ENCODE peak calls at places on chromosome 21, in eight cellular contexts. I is lower lobe of right lung, X is psoas muscle, A is adrenal gland, C is pancreas, P is uterus, S is IMR-90, W is Caco-2. Z is an unnamed sample.

GRCh38 chr21:25626752-25627151 is 12.3 kb upstream of the JAM2 start:
- DNase-seq in I (no peak), X (peak; percentile 20), A (peak; percentile 42), C (no peak), P (no peak), S (no peak), W (no peak), Z (no peak)

GRCh38 chr21:14687277-14687642 is 141.1 kb upstream of the SAMSN1 start:
- DNase-seq in I (no peak), X (no peak), A (no peak), C (no peak), P (no peak), S (no peak), W (no peak), Z (no peak)

GRCh38 chr21:23664193-23664694 is 1943.0 kb downstream of the MRPL39 start:
- DNase-seq in I (no peak), X (no peak), A (no peak), C (no peak), P (no peak), S (no peak), W (no peak), Z (no peak)

GRCh38 chr21:35460441-35460840 is 411.3 kb upstream of the RUNX1 start:
- DNase-seq in I (no peak), X (no peak), A (no peak), C (no peak), P (no peak), S (no peak), W (no peak), Z (no peak)

GRCh38 chr21:26280715-26281310 is 110.2 kb upstream of the APP start:
- DNase-seq in I (no peak), X (no peak), A (no peak), C (no peak), P (no peak), S (no peak), W (no peak), Z (no peak)

GRCh38 chr21:35611752-35612151 is 448.6 kb downstream of the SETD4 start:
- DNase-seq in I (no peak), X (no peak), A (no peak), C (no peak), P (no peak), S (peak; percentile 54), W (no peak), Z (no peak)

GRCh38 chr21:28834335-28835238 is 158.1 kb downstream of the LTN1 start:
- DNase-seq in I (no peak), X (no peak), A (no peak), C (no peak), P (no peak), S (no peak), W (no peak), Z (no peak)

GRCh38 chr21:34204021-34204420 is 130.6 kb downstream of the MRPS6 start:
- DNase-seq in I (no peak), X (no peak), A (no peak), C (no peak), P (no peak), S (no peak), W (no peak), Z (no peak)

GRCh38 chr21:38985423-38986378 is 180.0 kb downstream of the ETS2 start:
- DNase-seq in I (peak; percentile 67), X (peak; percentile 67), A (peak; percentile 51), C (no peak), P (peak; percentile 74), S (peak; percentile 93), W (no peak), Z (peak; percentile 79)

GRCh38 chr21:21063828-21064227 is 65.6 kb downstream of the NCAM2 start:
- DNase-seq in I (no peak), X (no peak), A (no peak), C (no peak), P (no peak), S (no peak), W (no peak), Z (no peak)

GRCh38 chr21:33478858-33479678 is 706 bp downstream of the TMEM50B start:
- DNase-seq in I (peak; percentile 69), X (peak; percentile 29), A (peak; percentile 48), C (peak; percentile 46), P (peak; percentile 20), S (peak; percentile 17), W (peak; percentile 61), Z (peak; percentile 70)

GRCh38 chr21:34579411-34579810 is 35.5 kb downstream of the RCAN1 start:
- DNase-seq in I (no peak), X (no peak), A (no peak), C (no peak), P (no peak), S (peak; percentile 86), W (no peak), Z (no peak)

GRCh38 chr21:35222541-35222941 is 173.4 kb upstream of the RUNX1 start:
- DNase-seq in I (no peak), X (no peak), A (peak; percentile 26), C (no peak), P (no peak), S (no peak), W (no peak), Z (no peak)

GRCh38 chr21:39057121-39057520 is 126.1 kb downstream of the PSMG1 start:
- DNase-seq in I (no peak), X (no peak), A (no peak), C (no peak), P (no peak), S (no peak), W (no peak), Z (no peak)

GRCh38 chr21:38303300-38303699 is 46.5 kb downstream of the KCNJ15 start:
- DNase-seq in I (no peak), X (peak; percentile 61), A (peak; percentile 87), C (no peak), P (peak; percentile 35), S (peak; percentile 88), W (no peak), Z (no peak)

GRCh38 chr21:36135391-36136094 is 664 bp downstream of the CBR3 start:
- DNase-seq in I (peak; percentile 71), X (peak; percentile 78), A (peak; percentile 49), C (no peak), P (peak; percentile 72), S (peak; percentile 83), W (peak; percentile 29), Z (peak; percentile 75)

GRCh38 chr21:41868062-41868710 is 11.0 kb downstream of the PRDM15 start:
- DNase-seq in I (no peak), X (no peak), A (no peak), C (no peak), P (no peak), S (peak; percentile 12), W (no peak), Z (no peak)

GRCh38 chr21:44817914-44818635 is at the start of gene SUMO3:
- DNase-seq in I (peak; percentile 87), X (peak; percentile 86), A (peak; percentile 72), C (peak; percentile 88), P (peak; percentile 88), S (peak; percentile 76), W (peak; percentile 91), Z (peak; percentile 92)
- H3K4me1 ChIP-seq in I (peaks cover 38% of the 10 kb centered on the region), X (peaks cover 13% of the 10 kb centered on the region), A (peaks cover 14% of the 10 kb centered on the region), C (no peaks in the 10 kb centered on the region), P (peaks cover 9% of the 10 kb centered on the region), S (peaks cover 8% of the 10 kb centered on the region), W (peaks cover 15% of the 10 kb centered on the region), Z (peaks cover 13% of the 10 kb centered on the region)

DNA sequence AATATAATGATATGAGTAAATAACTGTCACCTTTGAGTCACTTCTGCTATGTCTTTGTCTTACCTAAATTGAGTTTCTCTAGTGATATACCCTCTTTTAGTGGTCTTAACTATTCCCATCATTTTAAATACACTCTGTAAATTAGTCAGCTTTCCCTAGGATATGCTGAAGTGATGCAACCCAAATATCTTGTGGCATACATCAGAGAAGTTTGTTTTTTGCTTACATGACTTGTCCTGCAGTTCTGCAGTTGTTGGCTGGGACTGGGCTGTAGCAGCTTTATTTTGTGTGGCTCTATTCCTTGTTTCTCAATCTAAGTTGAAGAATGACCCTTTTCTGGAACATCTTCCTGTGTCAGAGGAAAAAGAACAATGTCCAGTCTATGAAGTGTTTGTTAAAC is 76.4 kb downstream of the TTC3 start:
- DNase-seq in I (no peak), X (no peak), A (no peak), C (no peak), P (no peak), S (peak; percentile 91), W (no peak), Z (no peak)
- H3K36me3 ChIP-seq in I (peaks cover 70% of the 10 kb centered on the region), X (peaks cover 74% of the 10 kb centered on the region), A (no peaks in the 10 kb centered on the region), C (peaks cover 4% of the 10 kb centered on the region), P (no peaks in the 10 kb centered on the region), S (peaks cover 33% of the 10 kb centered on the region), W (peaks cover 3% of the 10 kb centered on the region), Z (peaks cover 76% of the 10 kb centered on the region)

DNA sequence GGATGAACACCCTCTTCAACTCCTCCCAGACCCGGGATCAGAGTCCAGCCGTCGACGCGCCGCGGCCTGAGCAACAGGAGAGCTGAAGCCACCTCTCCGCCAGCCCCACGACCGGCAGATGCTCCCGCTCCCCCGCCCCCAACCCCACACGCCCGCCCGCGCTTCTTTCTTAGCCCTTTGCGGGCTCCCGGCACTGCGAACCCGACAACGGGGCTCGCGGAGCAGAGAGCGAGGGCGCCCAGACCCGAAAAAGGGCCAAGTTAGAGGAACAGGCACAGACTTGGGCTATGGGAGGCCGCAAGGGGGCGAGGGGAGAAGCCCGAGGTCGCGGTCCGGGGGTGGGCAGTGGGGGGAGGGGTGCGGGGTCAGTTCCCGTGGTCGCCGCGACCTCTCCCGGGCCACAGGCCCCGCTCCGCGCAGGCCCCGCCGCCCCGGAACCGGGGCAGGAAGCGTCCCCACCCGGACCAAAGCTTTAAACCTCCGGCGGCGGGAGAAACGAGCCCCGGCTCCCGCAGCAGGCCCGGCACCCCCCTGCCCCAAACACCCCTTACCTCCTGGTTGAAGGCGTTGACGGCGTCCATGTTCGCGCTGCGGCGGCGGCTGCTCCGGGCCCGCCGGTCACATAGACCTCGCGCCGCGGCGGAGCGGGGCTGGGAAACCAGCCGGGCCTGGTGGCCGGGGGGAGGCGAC is 661 bp downstream of the SCAF4 start:
- DNase-seq in I (peak; percentile 69), X (peak; percentile 56), A (peak; percentile 69), C (peak; percentile 57), P (peak; percentile 38), S (no peak), W (peak; percentile 63), Z (peak; percentile 79)
- H3K4me1 ChIP-seq in I (peaks cover 56% of the 10 kb centered on the region), X (peaks cover 41% of the 10 kb centered on the region), A (peaks cover 41% of the 10 kb centered on the region), C (peaks cover 19% of the 10 kb centered on the region), P (no peaks in the 10 kb centered on the region), S (peaks cover 16% of the 10 kb centered on the region), W (peaks cover 12% of the 10 kb centered on the region), Z (peaks cover 40% of the 10 kb centered on the region)

GRCh38 chr21:46117586-46118304 is 19.8 kb downstream of the COL6A2 start:
- DNase-seq in I (peak; percentile 44), X (no peak), A (peak; percentile 6), C (peak; percentile 17), P (peak; percentile 20), S (no peak), W (no peak), Z (peak; percentile 60)
- H3K36me3 ChIP-seq in I (peaks cover 95% of the 10 kb centered on the region), X (peaks cover 66% of the 10 kb centered on the region), A (no peaks in the 10 kb centered on the region), C (no peaks in the 10 kb centered on the region), P (no peaks in the 10 kb centered on the region), S (peaks cover 97% of the 10 kb centered on the region), W (no peaks in the 10 kb centered on the region), Z (peaks cover 53% of the 10 kb centered on the region)

Z was measured in upper lobe of right lung.